ENCODE peak calls at places on chromosomes 6 and 20, in nine cellular contexts. One of them, this sample, is unnamed.

GRCh38 chr20:48827880-48828733 is at the start of gene PREX1:
- DNase-seq in GM03348: peak; percentile 92
- DNase-seq in MCF 10A: no peak
- DNase-seq in A172: peak; percentile 55
- DNase-seq in amygdala: no peak
- DNase-seq in AG04449: no peak
- DNase-seq in stimulated activated naive B cell treated with anti-CD40 and anti-IgM and Interleukin-4, amounts not matched to agents 10 μg/mL and 1 μg/mL and 100 μg/mL, for 72 hours: peak; percentile 82
- DNase-seq in ELF-1: peak; percentile 70
- DNase-seq in sigmoid colon: peak; percentile 81
- DNase-seq in this sample: peak; percentile 31

GRCh38 chr20:19858972-19859371 is 100.9 kb downstream of the RIN2 start:
- DNase-seq in stimulated activated naive B cell treated with anti-CD40 and anti-IgM and Interleukin-4, amounts not matched to agents 10 μg/mL and 1 μg/mL and 100 μg/mL, for 72 hours: no peak
- DNase-seq in amygdala: no peak
- DNase-seq in AG04449: no peak
- DNase-seq in MCF 10A: peak; percentile 48
- DNase-seq in GM03348: peak; percentile 44
- DNase-seq in ELF-1: peak; percentile 19
- DNase-seq in sigmoid colon: no peak
- DNase-seq in A172: peak; percentile 57
- DNase-seq in this sample: no peak

GRCh38 chr20:50583422-50584150 is 73.4 kb downstream of the PTPN1 start:
- DNase-seq in A172: no peak
- DNase-seq in MCF 10A: no peak
- DNase-seq in AG04449: no peak
- DNase-seq in ELF-1: no peak
- DNase-seq in sigmoid colon: no peak
- DNase-seq in amygdala: no peak
- DNase-seq in GM03348: no peak
- DNase-seq in stimulated activated naive B cell treated with anti-CD40 and anti-IgM and Interleukin-4, amounts not matched to agents 10 μg/mL and 1 μg/mL and 100 μg/mL, for 72 hours: no peak
- DNase-seq in this sample: no peak

GRCh38 chr6:143149771-143150170 is 89.1 kb downstream of the AIG1 start:
- DNase-seq in MCF 10A: no peak
- DNase-seq in amygdala: no peak
- DNase-seq in stimulated activated naive B cell treated with anti-CD40 and anti-IgM and Interleukin-4, amounts not matched to agents 10 μg/mL and 1 μg/mL and 100 μg/mL, for 72 hours: no peak
- DNase-seq in ELF-1: no peak
- DNase-seq in sigmoid colon: no peak
- DNase-seq in GM03348: peak; percentile 74
- DNase-seq in AG04449: peak; percentile 28
- DNase-seq in A172: no peak
- DNase-seq in this sample: no peak

GRCh38 chr6:131894735-131895424 is 56.3 kb downstream of the CCN2 start:
- DNase-seq in AG04449: no peak
- DNase-seq in A172: no peak
- DNase-seq in ELF-1: no peak
- DNase-seq in MCF 10A: no peak
- DNase-seq in stimulated activated naive B cell treated with anti-CD40 and anti-IgM and Interleukin-4, amounts not matched to agents 10 μg/mL and 1 μg/mL and 100 μg/mL, for 72 hours: no peak
- DNase-seq in sigmoid colon: no peak
- DNase-seq in GM03348: no peak
- DNase-seq in amygdala: no peak
- DNase-seq in this sample: no peak

GRCh38 chr20:56463428-56463827 is 5.0 kb upstream of the RTF2 start:
- DNase-seq in AG04449: no peak
- DNase-seq in sigmoid colon: no peak
- DNase-seq in MCF 10A: no peak
- DNase-seq in stimulated activated naive B cell treated with anti-CD40 and anti-IgM and Interleukin-4, amounts not matched to agents 10 μg/mL and 1 μg/mL and 100 μg/mL, for 72 hours: no peak
- DNase-seq in ELF-1: no peak
- DNase-seq in A172: no peak
- DNase-seq in GM03348: no peak
- DNase-seq in amygdala: no peak
- DNase-seq in this sample: no peak

GRCh38 chr20:37526238-37526838 is 1.3 kb downstream of the BLCAP start:
- DNase-seq in AG04449: no peak
- DNase-seq in stimulated activated naive B cell treated with anti-CD40 and anti-IgM and Interleukin-4, amounts not matched to agents 10 μg/mL and 1 μg/mL and 100 μg/mL, for 72 hours: no peak
- DNase-seq in MCF 10A: peak; percentile 85
- DNase-seq in ELF-1: peak; percentile 82
- DNase-seq in A172: peak; percentile 28
- DNase-seq in sigmoid colon: no peak
- DNase-seq in amygdala: no peak
- DNase-seq in GM03348: peak; percentile 82
- DNase-seq in this sample: peak; percentile 90

GRCh38 chr6:137013738-137014602 is 30.8 kb downstream of the IL20RA start:
- DNase-seq in stimulated activated naive B cell treated with anti-CD40 and anti-IgM and Interleukin-4, amounts not matched to agents 10 μg/mL and 1 μg/mL and 100 μg/mL, for 72 hours: no peak
- DNase-seq in MCF 10A: peak; percentile 81
- DNase-seq in amygdala: no peak
- DNase-seq in ELF-1: peak; percentile 32
- DNase-seq in AG04449: peak; percentile 44
- DNase-seq in A172: peak; percentile 60
- DNase-seq in GM03348: peak; percentile 69
- DNase-seq in sigmoid colon: no peak
- DNase-seq in this sample: peak; percentile 71

GRCh38 chr6:140879861-140880260 is 1252.9 kb upstream of the GJE1 start:
- DNase-seq in GM03348: peak; percentile 53
- DNase-seq in A172: no peak
- DNase-seq in amygdala: no peak
- DNase-seq in AG04449: no peak
- DNase-seq in sigmoid colon: no peak
- DNase-seq in MCF 10A: peak; percentile 59
- DNase-seq in stimulated activated naive B cell treated with anti-CD40 and anti-IgM and Interleukin-4, amounts not matched to agents 10 μg/mL and 1 μg/mL and 100 μg/mL, for 72 hours: no peak
- DNase-seq in ELF-1: no peak
- DNase-seq in this sample: peak; percentile 65

GRCh38 chr6:155832596-155832995 is 377.0 kb upstream of the NOX3 start:
- DNase-seq in sigmoid colon: no peak
- DNase-seq in A172: peak; percentile 50
- DNase-seq in ELF-1: no peak
- DNase-seq in amygdala: no peak
- DNase-seq in AG04449: peak; percentile 23
- DNase-seq in stimulated activated naive B cell treated with anti-CD40 and anti-IgM and Interleukin-4, amounts not matched to agents 10 μg/mL and 1 μg/mL and 100 μg/mL, for 72 hours: no peak
- DNase-seq in MCF 10A: peak; percentile 14
- DNase-seq in GM03348: no peak
- DNase-seq in this sample: peak; percentile 3

GRCh38 chr6:26328265-26328844 is 36.6 kb upstream of the BTN3A2 start:
- DNase-seq in amygdala: no peak
- DNase-seq in stimulated activated naive B cell treated with anti-CD40 and anti-IgM and Interleukin-4, amounts not matched to agents 10 μg/mL and 1 μg/mL and 100 μg/mL, for 72 hours: no peak
- DNase-seq in AG04449: no peak
- DNase-seq in GM03348: no peak
- DNase-seq in A172: peak; percentile 21
- DNase-seq in sigmoid colon: no peak
- DNase-seq in ELF-1: peak; percentile 45
- DNase-seq in MCF 10A: peak; percentile 40
- DNase-seq in this sample: no peak

GRCh38 chr6:41894366-41895299 is 542 bp downstream of the USP49 start:
- DNase-seq in stimulated activated naive B cell treated with anti-CD40 and anti-IgM and Interleukin-4, amounts not matched to agents 10 μg/mL and 1 μg/mL and 100 μg/mL, for 72 hours: no peak
- DNase-seq in GM03348: peak; percentile 20
- DNase-seq in A172: peak; percentile 13
- DNase-seq in MCF 10A: no peak
- DNase-seq in sigmoid colon: no peak
- DNase-seq in ELF-1: peak; percentile 39
- DNase-seq in AG04449: no peak
- DNase-seq in amygdala: no peak
- DNase-seq in this sample: peak; percentile 17

GRCh38 chr20:47496118-47496517 is 5.6 kb upstream of the NCOA3 start:
- DNase-seq in AG04449: no peak
- DNase-seq in GM03348: no peak
- DNase-seq in amygdala: no peak
- DNase-seq in stimulated activated naive B cell treated with anti-CD40 and anti-IgM and Interleukin-4, amounts not matched to agents 10 μg/mL and 1 μg/mL and 100 μg/mL, for 72 hours: no peak
- DNase-seq in ELF-1: no peak
- DNase-seq in sigmoid colon: no peak
- DNase-seq in MCF 10A: no peak
- DNase-seq in A172: no peak
- DNase-seq in this sample: no peak

GRCh38 chr6:100726741-100727140 is 154.4 kb downstream of the ASCC3 start:
- DNase-seq in AG04449: peak; percentile 40
- DNase-seq in A172: peak; percentile 4
- DNase-seq in stimulated activated naive B cell treated with anti-CD40 and anti-IgM and Interleukin-4, amounts not matched to agents 10 μg/mL and 1 μg/mL and 100 μg/mL, for 72 hours: no peak
- DNase-seq in ELF-1: no peak
- DNase-seq in GM03348: peak; percentile 8
- DNase-seq in sigmoid colon: no peak
- DNase-seq in amygdala: no peak
- DNase-seq in MCF 10A: no peak
- DNase-seq in this sample: no peak

GRCh38 chr20:63037669-63038268 is 31.0 kb upstream of the BHLHE23 start:
- DNase-seq in GM03348: no peak
- DNase-seq in MCF 10A: no peak
- DNase-seq in AG04449: no peak
- DNase-seq in amygdala: no peak
- DNase-seq in sigmoid colon: peak; percentile 29
- DNase-seq in A172: no peak
- DNase-seq in ELF-1: no peak
- DNase-seq in stimulated activated naive B cell treated with anti-CD40 and anti-IgM and Interleukin-4, amounts not matched to agents 10 μg/mL and 1 μg/mL and 100 μg/mL, for 72 hours: no peak
- DNase-seq in this sample: no peak

GRCh38 chr6:7914991-7915789 is 4.6 kb upstream of the TXNDC5 start:
- DNase-seq in ELF-1: no peak
- DNase-seq in A172: no peak
- DNase-seq in MCF 10A: peak; percentile 72
- DNase-seq in GM03348: peak; percentile 91
- DNase-seq in stimulated activated naive B cell treated with anti-CD40 and anti-IgM and Interleukin-4, amounts not matched to agents 10 μg/mL and 1 μg/mL and 100 μg/mL, for 72 hours: peak; percentile 32
- DNase-seq in sigmoid colon: peak; percentile 76
- DNase-seq in AG04449: peak; percentile 44
- DNase-seq in amygdala: no peak
- DNase-seq in this sample: no peak

GRCh38 chr6:118620202-118620601 is 31.2 kb downstream of the CEP85L start:
- DNase-seq in MCF 10A: no peak
- DNase-seq in sigmoid colon: no peak
- DNase-seq in ELF-1: no peak
- DNase-seq in A172: no peak
- DNase-seq in amygdala: no peak
- DNase-seq in GM03348: no peak
- DNase-seq in stimulated activated naive B cell treated with anti-CD40 and anti-IgM and Interleukin-4, amounts not matched to agents 10 μg/mL and 1 μg/mL and 100 μg/mL, for 72 hours: no peak
- DNase-seq in AG04449: no peak
- DNase-seq in this sample: no peak

GRCh38 chr20:145877-146276 is 3.5 kb downstream of the DEFB126 start:
- DNase-seq in ELF-1: no peak
- DNase-seq in stimulated activated naive B cell treated with anti-CD40 and anti-IgM and Interleukin-4, amounts not matched to agents 10 μg/mL and 1 μg/mL and 100 μg/mL, for 72 hours: no peak
- DNase-seq in MCF 10A: no peak
- DNase-seq in amygdala: no peak
- DNase-seq in AG04449: no peak
- DNase-seq in A172: no peak
- DNase-seq in sigmoid colon: no peak
- DNase-seq in GM03348: no peak
- DNase-seq in this sample: no peak

GRCh38 chr20:699342-699741 is 23.7 kb upstream of the SCRT2 start:
- DNase-seq in AG04449: no peak
- DNase-seq in GM03348: no peak
- DNase-seq in A172: no peak
- DNase-seq in MCF 10A: no peak
- DNase-seq in ELF-1: no peak
- DNase-seq in stimulated activated naive B cell treated with anti-CD40 and anti-IgM and Interleukin-4, amounts not matched to agents 10 μg/mL and 1 μg/mL and 100 μg/mL, for 72 hours: no peak
- DNase-seq in sigmoid colon: no peak
- DNase-seq in amygdala: no peak
- DNase-seq in this sample: no peak

GRCh38 chr6:100084301-100085161 is 90.5 kb upstream of the MCHR2 start:
- DNase-seq in AG04449: no peak
- DNase-seq in ELF-1: no peak
- DNase-seq in A172: peak; percentile 57
- DNase-seq in MCF 10A: peak; percentile 17
- DNase-seq in GM03348: peak; percentile 65
- DNase-seq in amygdala: no peak
- DNase-seq in stimulated activated naive B cell treated with anti-CD40 and anti-IgM and Interleukin-4, amounts not matched to agents 10 μg/mL and 1 μg/mL and 100 μg/mL, for 72 hours: no peak
- DNase-seq in sigmoid colon: no peak
- DNase-seq in this sample: peak; percentile 6

GRCh38 chr6:39452306-39452705 is 129.8 kb upstream of the KCNK16 start:
- DNase-seq in sigmoid colon: no peak
- DNase-seq in GM03348: peak; percentile 54
- DNase-seq in ELF-1: no peak
- DNase-seq in amygdala: no peak
- DNase-seq in A172: peak; percentile 42
- DNase-seq in AG04449: no peak
- DNase-seq in MCF 10A: peak; percentile 75
- DNase-seq in stimulated activated naive B cell treated with anti-CD40 and anti-IgM and Interleukin-4, amounts not matched to agents 10 μg/mL and 1 μg/mL and 100 μg/mL, for 72 hours: no peak
- DNase-seq in this sample: peak; percentile 62

GRCh38 chr6:89794324-89794723 is 25.3 kb downstream of the MDN1 start:
- DNase-seq in GM03348: no peak
- DNase-seq in amygdala: no peak
- DNase-seq in ELF-1: no peak
- DNase-seq in stimulated activated naive B cell treated with anti-CD40 and anti-IgM and Interleukin-4, amounts not matched to agents 10 μg/mL and 1 μg/mL and 100 μg/mL, for 72 hours: no peak
- DNase-seq in MCF 10A: no peak
- DNase-seq in AG04449: no peak
- DNase-seq in sigmoid colon: no peak
- DNase-seq in A172: no peak
- DNase-seq in this sample: no peak

GRCh38 chr6:139638179-139638872 is 263.9 kb upstream of the CITED2 start:
- DNase-seq in ELF-1: no peak
- DNase-seq in MCF 10A: no peak
- DNase-seq in GM03348: no peak
- DNase-seq in stimulated activated naive B cell treated with anti-CD40 and anti-IgM and Interleukin-4, amounts not matched to agents 10 μg/mL and 1 μg/mL and 100 μg/mL, for 72 hours: no peak
- DNase-seq in A172: no peak
- DNase-seq in AG04449: no peak
- DNase-seq in sigmoid colon: no peak
- DNase-seq in amygdala: no peak
- DNase-seq in this sample: no peak

GRCh38 chr6:22147983-22148797 is 148.6 kb downstream of the PRL start:
- DNase-seq in stimulated activated naive B cell treated with anti-CD40 and anti-IgM and Interleukin-4, amounts not matched to agents 10 μg/mL and 1 μg/mL and 100 μg/mL, for 72 hours: no peak
- DNase-seq in ELF-1: no peak
- DNase-seq in MCF 10A: peak; percentile 38
- DNase-seq in A172: peak; percentile 29
- DNase-seq in sigmoid colon: no peak
- DNase-seq in GM03348: peak; percentile 74
- DNase-seq in AG04449: peak; percentile 29
- DNase-seq in amygdala: peak; percentile 7
- DNase-seq in this sample: peak; percentile 56

GRCh38 chr6:7433211-7433610 is 43.6 kb downstream of the RIOK1 start:
- DNase-seq in A172: no peak
- DNase-seq in amygdala: no peak
- DNase-seq in GM03348: no peak
- DNase-seq in AG04449: no peak
- DNase-seq in sigmoid colon: no peak
- DNase-seq in MCF 10A: peak; percentile 59
- DNase-seq in ELF-1: no peak
- DNase-seq in stimulated activated naive B cell treated with anti-CD40 and anti-IgM and Interleukin-4, amounts not matched to agents 10 μg/mL and 1 μg/mL and 100 μg/mL, for 72 hours: no peak
- DNase-seq in this sample: no peak

GRCh38 chr6:73710470-73710869 is 14.5 kb downstream of the CD109 start:
- DNase-seq in GM03348: no peak
- DNase-seq in stimulated activated naive B cell treated with anti-CD40 and anti-IgM and Interleukin-4, amounts not matched to agents 10 μg/mL and 1 μg/mL and 100 μg/mL, for 72 hours: no peak
- DNase-seq in sigmoid colon: no peak
- DNase-seq in MCF 10A: peak; percentile 94
- DNase-seq in amygdala: no peak
- DNase-seq in A172: peak; percentile 81
- DNase-seq in AG04449: no peak
- DNase-seq in ELF-1: no peak
- DNase-seq in this sample: peak; percentile 93

GRCh38 chr6:114090626-114091025 is 119.7 kb upstream of the HDAC2 start:
- DNase-seq in sigmoid colon: no peak
- DNase-seq in amygdala: no peak
- DNase-seq in GM03348: peak; percentile 11
- DNase-seq in ELF-1: no peak
- DNase-seq in A172: no peak
- DNase-seq in stimulated activated naive B cell treated with anti-CD40 and anti-IgM and Interleukin-4, amounts not matched to agents 10 μg/mL and 1 μg/mL and 100 μg/mL, for 72 hours: no peak
- DNase-seq in MCF 10A: no peak
- DNase-seq in AG04449: no peak
- DNase-seq in this sample: no peak

GRCh38 chr6:113909224-113909856 is 52.2 kb downstream of the MARCKS start:
- DNase-seq in stimulated activated naive B cell treated with anti-CD40 and anti-IgM and Interleukin-4, amounts not matched to agents 10 μg/mL and 1 μg/mL and 100 μg/mL, for 72 hours: no peak
- DNase-seq in sigmoid colon: no peak
- DNase-seq in GM03348: peak; percentile 61
- DNase-seq in MCF 10A: peak; percentile 61
- DNase-seq in ELF-1: peak; percentile 24
- DNase-seq in AG04449: peak; percentile 45
- DNase-seq in A172: peak; percentile 41
- DNase-seq in amygdala: no peak
- DNase-seq in this sample: peak; percentile 11

GRCh38 chr6:154605207-154605877 is 94.9 kb upstream of the CNKSR3 start:
- DNase-seq in AG04449: no peak
- DNase-seq in A172: peak; percentile 5
- DNase-seq in MCF 10A: no peak
- DNase-seq in sigmoid colon: no peak
- DNase-seq in amygdala: no peak
- DNase-seq in GM03348: no peak
- DNase-seq in stimulated activated naive B cell treated with anti-CD40 and anti-IgM and Interleukin-4, amounts not matched to agents 10 μg/mL and 1 μg/mL and 100 μg/mL, for 72 hours: peak; percentile 25
- DNase-seq in ELF-1: no peak
- DNase-seq in this sample: peak; percentile 62

GRCh38 chr6:150452642-150453243 is 83.9 kb downstream of the IYD start:
- DNase-seq in sigmoid colon: no peak
- DNase-seq in GM03348: no peak
- DNase-seq in ELF-1: peak; percentile 30
- DNase-seq in A172: no peak
- DNase-seq in AG04449: no peak
- DNase-seq in MCF 10A: no peak
- DNase-seq in stimulated activated naive B cell treated with anti-CD40 and anti-IgM and Interleukin-4, amounts not matched to agents 10 μg/mL and 1 μg/mL and 100 μg/mL, for 72 hours: no peak
- DNase-seq in amygdala: no peak
- DNase-seq in this sample: no peak

GRCh38 chr6:31782126-31782941 is 5.2 kb upstream of the VWA7 start:
- DNase-seq in AG04449: no peak
- DNase-seq in A172: no peak
- DNase-seq in ELF-1: no peak
- DNase-seq in stimulated activated naive B cell treated with anti-CD40 and anti-IgM and Interleukin-4, amounts not matched to agents 10 μg/mL and 1 μg/mL and 100 μg/mL, for 72 hours: no peak
- DNase-seq in sigmoid colon: no peak
- DNase-seq in GM03348: no peak
- DNase-seq in MCF 10A: no peak
- DNase-seq in amygdala: no peak
- DNase-seq in this sample: no peak